ENCODE peak calls at places on chromosomes 1 and 21, in four cellular contexts. X is H9, I is adrenal gland, Z is body of pancreas. G is an unnamed sample.

GRCh38 chr1:117495068-117495467 is 110.8 kb upstream of the TENT5C start:
- DNase-seq in I (no peak), X (no peak), Z (no peak), G (no peak)

GRCh38 chr1:245179706-245180105 is 24.9 kb downstream of the KIF26B start:
- DNase-seq in Z (peak), X (no peak), I (no peak), G (no peak)

GRCh38 chr21:42860345-42860744 is 19.0 kb downstream of the WDR4 start:
- DNase-seq in Z (no peak), X (no peak), I (no peak), G (no peak)

GRCh38 chr1:62012821-62013220 is 181.8 kb upstream of the L1TD1 start:
- DNase-seq in Z (peak), I (no peak), X (no peak), G (no peak)

GRCh38 chr1:19661721-19662228 is 2.9 kb upstream of the HTR6 start:
- DNase-seq in X (no peak), Z (peak), I (no peak), G (peak)

GRCh38 chr1:225770586-225771248 is 6.9 kb upstream of the SRP9 start:
- DNase-seq in X (peak), I (no peak), Z (no peak), G (no peak)

GRCh38 chr1:201248721-201249559 is 34.4 kb upstream of the PKP1 start:
- DNase-seq in Z (no peak), I (no peak), X (no peak), G (no peak)

GRCh38 chr1:111372336-111372965 is 55.1 kb downstream of the OVGP1 start:
- DNase-seq in Z (peak), I (no peak), X (no peak), G (no peak)

GRCh38 chr21:41726970-41727783 is 39.7 kb downstream of the RIPK4 start:
- DNase-seq in X (no peak), Z (peak), I (no peak), G (no peak)

GRCh38 chr1:61124078-61124477 is 41.7 kb downstream of the NFIA start:
- DNase-seq in Z (no peak), X (no peak), I (no peak), G (no peak)

DNA sequence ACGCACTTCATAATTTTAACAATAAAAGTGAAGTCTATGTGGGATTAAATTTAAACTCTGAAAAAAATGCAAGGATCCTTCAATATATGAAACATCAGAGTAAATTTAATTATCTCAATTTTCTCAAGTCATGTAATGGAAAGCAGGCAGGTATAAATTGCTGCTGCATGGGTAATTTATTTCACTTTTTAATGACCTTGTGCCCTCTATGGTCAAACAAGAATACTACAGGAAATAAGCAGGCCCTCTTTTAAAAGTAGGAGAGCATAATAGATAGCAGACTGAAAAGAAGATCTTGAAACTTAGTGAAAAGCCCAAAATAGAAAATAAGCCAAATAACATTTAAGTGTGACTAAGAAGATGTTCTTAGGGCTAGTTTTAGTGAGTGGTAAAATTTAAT is 22.9 kb downstream of the BCAS2 start:
- DNase-seq in X (no peak), I (no peak), Z (no peak), G (no peak)
- TF ChIP-seq CTCF in X (peak), I (peak), Z (peak), G (peak)

DNA sequence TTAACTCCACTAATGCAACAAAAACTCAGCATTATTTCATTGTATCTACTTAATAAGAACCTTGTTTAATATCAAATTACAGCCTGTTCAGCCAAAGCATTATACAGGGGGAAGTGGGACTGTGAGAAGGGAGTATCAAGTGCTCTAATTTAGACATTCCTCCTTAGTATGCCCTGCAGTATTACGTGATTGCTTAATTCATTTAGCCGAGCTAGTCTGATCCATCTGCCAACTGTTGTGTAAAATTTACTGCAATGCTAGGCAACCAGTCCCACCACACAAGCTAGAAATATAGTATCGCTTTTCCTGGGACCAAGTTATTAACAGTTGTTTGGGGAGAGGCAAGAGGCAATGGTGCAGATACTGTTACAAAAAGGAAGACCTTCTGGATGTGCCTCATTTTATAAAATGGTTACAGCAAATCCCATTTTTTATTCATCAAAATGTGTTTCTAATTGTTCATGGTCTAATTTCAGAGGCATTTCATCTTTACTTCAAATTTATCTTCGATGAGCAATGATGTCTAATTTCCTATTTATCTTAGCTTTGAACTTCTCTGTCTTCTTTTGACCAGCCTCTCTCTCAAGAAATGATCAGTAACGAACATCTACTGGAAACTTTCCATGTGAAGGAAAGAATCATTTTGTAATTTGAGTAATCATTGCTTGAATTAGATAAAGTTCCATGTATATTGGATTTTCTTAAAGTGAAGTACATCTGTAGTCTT is 283.3 kb downstream of the DUSP10 start:
- DNase-seq in Z (no peak), X (no peak), I (no peak), G (no peak)
- H3K27ac ChIP-seq in Z (no peak), X (no peak), I (no peak), G (no peak)

GRCh38 chr1:45236136-45236535 is 29.7 kb upstream of the ZSWIM5 start:
- DNase-seq in X (no peak), Z (no peak), I (no peak), G (no peak)

GRCh38 chr1:45225598-45225997 is 19.2 kb upstream of the ZSWIM5 start:
- DNase-seq in Z (no peak), X (no peak), I (no peak), G (no peak)

DNA sequence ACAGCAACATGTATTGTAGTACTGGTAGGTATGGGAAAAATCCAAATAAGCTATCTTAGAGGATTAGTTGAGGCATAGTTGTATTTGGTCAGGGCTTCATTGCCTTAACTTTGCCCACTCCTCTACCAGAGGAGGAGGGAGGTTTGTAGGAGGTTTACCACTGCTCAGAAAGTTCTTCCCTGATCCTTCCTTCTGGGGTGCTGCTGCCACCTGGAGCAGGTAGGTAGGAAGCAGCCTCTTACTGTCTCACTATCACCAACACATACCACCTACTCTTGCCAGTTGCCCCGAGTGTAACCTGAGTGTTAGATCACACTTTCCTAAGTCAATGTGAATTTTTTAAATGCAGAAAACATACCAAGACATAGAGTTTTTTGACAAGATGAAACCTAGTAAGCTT is 24.1 kb upstream of the ZSWIM5 start:
- DNase-seq in Z (peak), X (peak), I (no peak), G (no peak)
- TF ChIP-seq CTCF in Z (peak), X (peak), I (no peak), G (no peak)

GRCh38 chr1:15153184-15153841 is at the start of gene TMEM51:
- DNase-seq in X (peak), I (peak), Z (peak), G (no peak)
- H3K27ac ChIP-seq in X (no peak), I (peak), Z (peak), G (no peak)

GRCh38 chr1:228226956-228227791 is 19.3 kb downstream of the OBSCN start:
- DNase-seq in I (no peak), X (no peak), Z (no peak), G (no peak)

GRCh38 chr1:228226141-228226874 is 18.5 kb downstream of the OBSCN start:
- DNase-seq in X (no peak), I (no peak), Z (no peak), G (no peak)

GRCh38 chr1:228225740-228226139 is 17.9 kb downstream of the OBSCN start:
- DNase-seq in I (no peak), X (no peak), Z (no peak), G (no peak)

GRCh38 chr1:228224198-228225164 is 16.6 kb downstream of the OBSCN start:
- DNase-seq in Z (no peak), X (no peak), I (no peak), G (no peak)

GRCh38 chr1:228225165-228225710 is 17.4 kb downstream of the OBSCN start:
- DNase-seq in X (no peak), Z (no peak), I (no peak), G (no peak)
- TF ChIP-seq CTCF in X (no peak), Z (no peak), I (no peak), G (no peak)

GRCh38 chr1:8406946-8407345 is 89.0 kb downstream of the SLC45A1 start:
- DNase-seq in I (no peak), Z (no peak), X (no peak), G (no peak)

GRCh38 chr1:8409107-8409506 is 91.2 kb downstream of the SLC45A1 start:
- DNase-seq in X (no peak), Z (no peak), I (no peak), G (no peak)

GRCh38 chr1:8408151-8408839 is 90.4 kb downstream of the SLC45A1 start:
- DNase-seq in X (no peak), Z (peak), I (peak), G (no peak)

GRCh38 chr1:8406011-8406410 is 88.1 kb downstream of the SLC45A1 start:
- DNase-seq in I (no peak), Z (no peak), X (no peak), G (no peak)

GRCh38 chr1:8407652-8408051 is 89.7 kb downstream of the SLC45A1 start:
- DNase-seq in I (no peak), Z (no peak), X (no peak), G (no peak)
- H3K27ac ChIP-seq in I (peak), Z (peak), X (no peak), G (no peak)